ENCODE peak calls at places on chromosomes 16 and 17, in eight cellular contexts. N is IMR-90, K is heart left ventricle, R is H1, M is HepG2, X is tibial artery, H is neuronal stem cell, D is kidney. T is an unnamed sample.

GRCh38 chr16:28303132-28303531 is 10.8 kb downstream of the SBK1 start:
- DNase-seq in D (no peak), X (no peak), N (no peak), R (no peak), K (no peak), M (no peak), H (no peak), T (no peak)

GRCh38 chr17:28750178-28751047 is 6.6 kb downstream of the TRAF4 start:
- DNase-seq in D (peak; percentile 96), X (peak; percentile 95), H (peak; percentile 89), K (peak; percentile 88), R (peak; percentile 96), M (peak; percentile 88), N (peak; percentile 90), T (peak; percentile 93)

GRCh38 chr17:2085648-2085949 is 30.7 kb downstream of the HIC1 start:
- DNase-seq in H (no peak), N (peak; percentile 69), D (no peak), M (no peak), R (no peak), K (no peak), X (peak; percentile 56), T (peak; percentile 73)

GRCh38 chr17:75313941-75314550 is 24.8 kb upstream of the SLC25A19 start:
- DNase-seq in H (no peak), R (no peak), K (no peak), N (peak; percentile 20), D (no peak), X (no peak), M (peak; percentile 73), T (peak; percentile 26)

GRCh38 chr16:75000481-75001081 is 1.8 kb downstream of the ZNRF1 start:
- DNase-seq in N (peak; percentile 37), D (peak; percentile 80), K (peak; percentile 23), M (no peak), H (no peak), X (peak; percentile 25), R (no peak), T (peak; percentile 30)

GRCh38 chr16:85451646-85452363 is 161.3 kb upstream of the GSE1 start:
- DNase-seq in D (no peak), H (no peak), X (no peak), N (no peak), R (no peak), K (no peak), M (no peak), T (no peak)

GRCh38 chr17:43482103-43483012 is 1.4 kb upstream of the DHX8 start:
- DNase-seq in N (no peak), X (no peak), H (no peak), D (no peak), R (no peak), K (no peak), M (peak; percentile 42), T (no peak)

GRCh38 chr17:56636276-56636675 is 42.8 kb downstream of the NOG start:
- DNase-seq in R (no peak), X (no peak), M (no peak), N (no peak), D (no peak), K (no peak), H (no peak), T (no peak)

GRCh38 chr17:1834378-1835149 is 4.8 kb downstream of the RPA1 start:
- DNase-seq in K (no peak), N (no peak), D (no peak), R (no peak), X (no peak), H (no peak), M (no peak), T (no peak)

GRCh38 chr17:148757-149156 is 11.4 kb downstream of the SCGB1C2 start:
- DNase-seq in K (peak; percentile 1), M (no peak), X (no peak), D (peak; percentile 24), R (no peak), H (no peak), N (no peak), T (no peak)

GRCh38 chr17:80984749-80985148 is 6.9 kb upstream of the CHMP6 start:
- DNase-seq in H (peak; percentile 51), M (peak; percentile 68), N (peak; percentile 96), X (peak; percentile 55), K (no peak), D (no peak), R (no peak), T (no peak)

DNA sequence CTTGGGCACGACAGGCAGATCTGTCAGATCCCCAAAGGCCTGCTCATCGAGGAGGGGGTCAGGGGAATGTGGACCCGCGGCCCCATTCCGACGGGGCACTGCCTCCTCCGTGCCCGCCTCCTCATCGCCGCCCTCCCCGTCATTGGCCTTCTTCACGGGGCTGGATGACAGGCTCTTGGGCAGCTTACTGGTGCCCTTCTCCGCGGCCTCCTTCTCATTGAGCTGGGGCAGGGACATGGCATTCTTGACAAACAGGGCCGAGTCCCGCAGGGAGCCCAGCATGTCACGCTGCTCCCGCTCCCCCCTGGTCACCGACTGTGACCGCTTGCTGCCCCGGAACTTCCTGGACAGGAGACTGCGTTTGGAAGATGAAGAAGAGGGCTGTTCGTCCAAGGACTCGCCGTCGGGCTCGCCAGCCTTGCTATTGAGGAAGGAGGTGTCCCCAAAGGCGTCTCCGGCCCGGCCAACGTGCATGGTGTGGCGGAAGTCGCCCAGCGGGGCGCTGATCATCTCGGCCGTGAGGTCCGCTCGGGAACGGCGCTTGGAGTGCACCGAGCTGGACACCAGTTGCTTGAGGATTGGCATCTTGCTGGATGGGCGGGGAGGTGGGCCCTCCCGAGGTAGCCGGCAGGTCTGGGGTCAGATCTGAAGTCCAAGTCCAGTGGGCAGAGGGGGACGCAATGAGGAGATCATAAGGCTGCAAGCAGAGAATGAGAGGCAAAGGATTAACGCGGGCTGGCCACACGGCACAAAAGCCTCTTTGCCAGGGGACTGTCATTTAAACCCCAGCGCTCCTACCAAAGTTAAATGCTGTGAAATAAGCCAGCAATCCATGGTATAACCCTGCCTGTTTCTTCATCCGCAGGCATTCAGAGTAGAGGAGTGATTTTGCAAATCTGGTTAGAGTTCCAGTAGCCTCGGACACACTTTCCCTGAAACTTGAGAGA is 24.5 kb upstream of the CPSF4L start:
- DNase-seq in K (no peak), N (no peak), M (no peak), H (no peak), D (no peak), X (no peak), R (no peak), T (no peak)
- H3K27ac ChIP-seq in K (no peak overlapping the region), N (no peak overlapping the region), M (no peak overlapping the region), H (no peak overlapping the region), D (no peak overlapping the region), X (peak overlapping the region; percentile 87), R (no peak overlapping the region), T (peak overlapping the region; percentile 96)

DNA sequence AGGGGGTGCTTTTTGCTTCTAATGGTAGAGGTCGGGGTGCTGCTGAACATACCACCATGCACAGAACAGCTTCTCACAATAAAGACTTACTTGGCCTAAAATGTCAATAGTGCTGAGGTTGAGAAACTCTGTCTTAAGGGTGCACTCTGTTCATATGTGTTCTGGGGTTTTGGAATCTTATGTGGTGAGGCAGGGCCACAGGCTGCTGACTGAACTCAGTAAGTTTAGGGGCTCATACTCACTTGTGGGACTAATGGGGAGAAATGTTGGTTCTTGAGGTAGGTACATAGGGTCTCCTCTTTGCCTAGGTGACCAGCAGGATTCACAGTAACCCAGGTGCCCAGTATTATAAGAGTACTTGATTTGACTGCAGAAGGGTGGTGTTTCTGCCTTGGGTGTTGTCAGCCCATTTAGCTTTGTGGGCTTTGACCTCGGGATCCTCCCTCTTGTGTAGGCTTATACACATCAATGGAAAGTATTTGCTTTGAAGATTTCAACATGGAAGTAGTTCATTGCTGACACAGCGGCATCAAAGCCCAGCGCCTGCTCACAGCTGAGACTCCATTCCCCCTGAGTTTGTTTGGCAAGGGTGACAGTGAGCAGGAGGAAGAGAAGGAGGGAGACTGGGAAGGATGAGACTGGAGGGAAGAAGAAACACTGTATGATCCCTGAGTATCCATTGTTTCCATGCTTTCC is 17.2 kb downstream of the SLC7A6 start:
- DNase-seq in X (no peak), D (no peak), M (peak; percentile 97), R (no peak), H (no peak), N (no peak), K (no peak), T (no peak)
- H3K4me1 ChIP-seq in X (peaks cover 6% of the 10 kb centered on the region), D (peaks cover 4% of the 10 kb centered on the region), M (peaks cover 78% of the 10 kb centered on the region), R (no peaks in the 10 kb centered on the region), H (no peaks in the 10 kb centered on the region), N (no peaks in the 10 kb centered on the region), K (peaks cover 66% of the 10 kb centered on the region), T (peaks cover 57% of the 10 kb centered on the region)

DNA sequence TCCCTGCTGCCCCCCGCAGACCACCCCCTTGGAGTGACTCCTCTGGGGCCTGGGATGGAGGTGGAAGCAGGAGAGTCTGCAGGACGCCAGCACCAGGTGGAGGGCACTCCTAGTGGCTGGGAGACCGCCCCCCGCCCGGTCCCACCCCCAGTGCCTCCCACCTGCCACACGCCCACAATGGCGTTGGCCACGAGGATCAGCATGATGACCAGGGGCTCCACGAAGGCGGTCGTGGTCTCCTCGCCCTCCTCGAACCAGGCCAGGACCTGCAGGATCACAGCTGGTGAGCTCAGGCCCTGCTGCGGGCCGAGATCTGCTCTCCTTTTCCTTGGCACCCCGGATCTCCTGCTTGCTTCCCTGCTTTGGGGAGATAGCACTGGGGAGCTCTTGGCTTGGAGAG is 12.8 kb downstream of the ATP2A3 start:
- DNase-seq in X (no peak), R (no peak), N (no peak), D (peak; percentile 71), M (no peak), K (no peak), H (no peak), T (no peak)
- H3K36me3 ChIP-seq in X (no peaks in the 10 kb centered on the region), R (no peaks in the 10 kb centered on the region), N (no peaks in the 10 kb centered on the region), D (no peaks in the 10 kb centered on the region), M (no peaks in the 10 kb centered on the region), K (no peaks in the 10 kb centered on the region), H (no peaks in the 10 kb centered on the region), T (no peaks in the 10 kb centered on the region)

DNA sequence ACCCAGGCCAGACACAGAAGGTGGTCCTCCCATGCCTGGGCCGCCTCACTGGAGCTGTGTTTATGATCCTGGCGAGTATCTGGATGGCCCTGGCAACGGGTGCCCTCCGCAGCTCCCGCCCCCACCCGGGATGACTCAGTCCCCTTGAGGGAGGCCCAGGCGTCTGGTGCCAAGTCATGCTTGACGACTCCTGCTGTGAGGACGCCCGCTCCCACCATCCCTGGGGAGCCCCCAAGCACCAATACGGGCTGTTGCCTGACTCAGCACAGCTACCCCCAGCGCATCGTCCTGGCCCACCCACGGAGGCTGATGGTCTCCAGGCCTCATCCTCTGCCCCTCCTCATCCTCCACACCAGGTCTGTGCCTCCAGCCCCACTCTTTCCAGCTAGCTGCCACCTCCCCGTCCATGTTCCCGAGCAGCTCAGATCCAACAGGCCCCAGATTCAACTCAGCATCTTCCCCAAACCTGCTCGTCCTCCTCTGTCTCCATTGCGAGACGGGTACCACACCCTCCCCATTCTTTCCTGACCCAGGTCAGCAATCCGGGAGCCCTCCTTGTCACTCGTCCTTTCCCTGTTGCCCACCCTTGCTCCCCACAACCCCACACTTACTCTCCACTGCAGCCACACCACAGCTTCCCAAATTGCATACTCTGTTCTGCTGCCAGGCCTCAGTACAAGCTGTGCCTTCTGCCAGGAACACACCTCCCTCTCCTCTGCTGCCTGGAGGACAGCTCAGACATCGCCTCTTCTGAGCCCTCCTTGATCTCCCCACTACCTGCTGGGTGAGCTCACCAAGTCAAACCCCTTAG is 2.6 kb downstream of the CAMKK1 start:
- DNase-seq in N (peak; percentile 91), X (peak; percentile 82), R (no peak), M (no peak), K (peak; percentile 72), H (no peak), D (peak; percentile 93), T (peak; percentile 62)
- H3K27ac ChIP-seq in N (peak overlapping the region; percentile 40), X (peak overlapping the region; percentile 75), R (no peak overlapping the region), M (no peak overlapping the region), K (peak overlapping the region; percentile 34), H (no peak overlapping the region), D (no peak overlapping the region), T (peak overlapping the region; percentile 85)

GRCh38 chr17:82552580-82552979 is 33.0 kb downstream of the FOXK2 start:
- DNase-seq in X (no peak), K (no peak), N (no peak), M (no peak), D (no peak), R (no peak), H (no peak), T (no peak)
- H3K4me1 ChIP-seq in X (peaks cover 44% of the 10 kb centered on the region), K (peaks cover 59% of the 10 kb centered on the region), N (peaks cover 4% of the 10 kb centered on the region), M (peaks cover 77% of the 10 kb centered on the region), D (peaks cover 24% of the 10 kb centered on the region), R (peaks cover 3% of the 10 kb centered on the region), H (peaks cover 5% of the 10 kb centered on the region), T (peaks cover 68% of the 10 kb centered on the region)